ENCODE peak calls at places on chromosomes 5 and 9, in seven cellular contexts. R is H9; V is left colon; Y is NCI-H510A treated with DMSO at 0.1 percent for 48 hours; Q is activated naive CD4-positive, alpha-beta T cell treated with anti-CD3 and anti-CD28 coated beads for 36 hours; B is OCI-M1; M is fibroblast of lung. U is an unnamed sample.

GRCh38 chr9:33619666-33620404 is 95.8 kb downstream of the ANKRD18B start:
- DNase-seq in R (no peak), V (no peak), Y (peak), Q (no peak), B (peak), M (peak), U (peak)

GRCh38 chr5:123422433-123423277 is 548 bp downstream of the CEP120 start:
- DNase-seq in R (no peak), V (no peak), Y (peak), Q (peak), B (no peak), M (peak), U (peak)

GRCh38 chr5:104498281-104498680 is 935.7 kb upstream of the NUDT12 start:
- DNase-seq in R (no peak), V (no peak), Y (no peak), Q (no peak), B (peak), M (peak), U (no peak)

GRCh38 chr9:134551176-134551575 is 90.4 kb upstream of the COL5A1 start:
- DNase-seq in R (no peak), V (no peak), Y (no peak), Q (no peak), B (no peak), M (no peak), U (no peak)

GRCh38 chr9:36018755-36019720 is 17.7 kb upstream of the RECK start:
- DNase-seq in R (no peak), V (no peak), Y (no peak), Q (no peak), B (no peak), M (peak), U (no peak)

GRCh38 chr5:7274180-7274579 is 121.8 kb upstream of the ADCY2 start:
- DNase-seq in R (no peak), V (no peak), Y (no peak), Q (no peak), B (no peak), M (no peak), U (no peak)

GRCh38 chr5:124445220-124445619 is 301.2 kb downstream of the ZNF608 start:
- DNase-seq in R (no peak), V (no peak), Y (no peak), Q (no peak), B (no peak), M (no peak), U (no peak)

GRCh38 chr5:137155621-137156020 is 343.5 kb downstream of the SPOCK1 start:
- DNase-seq in R (peak), V (no peak), Y (no peak), Q (no peak), B (no peak), M (no peak), U (peak)